ENCODE peak calls at places on chromosomes 4 and X, in seven cellular contexts. G, R, Q, Z, O, M and P are unnamed samples.

GRCh38 chr4:155837203-155837796 is 28.8 kb downstream of the ASIC5 start:
- DNase-seq in G (no peak), R (no peak), Q (no peak), Z (no peak), O (no peak), M (no peak), P (no peak)

GRCh38 chr4:79552311-79552710 is 144.3 kb upstream of the GK2 start:
- DNase-seq in G (no peak), R (no peak), Q (no peak), Z (no peak), O (no peak), M (no peak), P (no peak)

GRCh38 chr4:108172780-108173598 is 4.3 kb upstream of the LEF1 start:
- DNase-seq in G (no peak), R (peak; percentile 23), Q (peak; percentile 82), Z (no peak), O (peak; percentile 76), M (peak; percentile 80), P (no peak)

GRCh38 chrX:123988423-123989116 is 27.1 kb downstream of the STAG2 start:
- DNase-seq in G (no peak), R (no peak), Q (no peak), Z (no peak), O (no peak), M (no peak), P (no peak)

GRCh38 chrX:153460826-153461225 is 9.6 kb downstream of the HAUS7 start:
- DNase-seq in G (no peak), R (no peak), Q (peak; percentile 57), Z (no peak), O (peak; percentile 50), M (peak; percentile 88), P (no peak)

GRCh38 chrX:12878536-12878935 is 11.7 kb downstream of the TLR7 start:
- DNase-seq in G (no peak), R (no peak), Q (no peak), Z (no peak), O (no peak), M (no peak), P (no peak)

GRCh38 chrX:15973299-15973698 is 118.7 kb upstream of the AP1S2 start:
- DNase-seq in G (no peak), R (no peak), Q (peak; percentile 28), Z (peak; percentile 4), O (no peak), M (peak; percentile 88), P (no peak)

GRCh38 chr4:122218762-122219161 is 66.6 kb downstream of the BLTP1 start:
- DNase-seq in G (no peak), R (no peak), Q (no peak), Z (no peak), O (no peak), M (peak; percentile 49), P (no peak)

GRCh38 chrX:34658316-34658715 is 1.2 kb upstream of the TMEM47 start:
- DNase-seq in G (no peak), R (no peak), Q (no peak), Z (no peak), O (no peak), M (no peak), P (no peak)

GRCh38 chr4:41132055-41132683 is 82.2 kb downstream of the APBB2 start:
- DNase-seq in G (no peak), R (peak; percentile 42), Q (no peak), Z (no peak), O (no peak), M (no peak), P (no peak)

GRCh38 chrX:56882581-56882980 is 112.8 kb downstream of the SPIN3 start:
- DNase-seq in G (no peak), R (no peak), Q (no peak), Z (no peak), O (no peak), M (no peak), P (no peak)

GRCh38 chrX:17697191-17697590 is 40.1 kb upstream of the SCML1 start:
- DNase-seq in G (no peak), R (no peak), Q (no peak), Z (no peak), O (no peak), M (no peak), P (no peak)

GRCh38 chr4:56908206-56909082 is 744 bp downstream of the REST start:
- DNase-seq in G (no peak), R (peak; percentile 24), Q (peak; percentile 67), Z (peak; percentile 42), O (peak; percentile 63), M (peak; percentile 93), P (no peak)

GRCh38 chr4:142960867-142961644 is 115.0 kb upstream of the INPP4B start:
- DNase-seq in G (no peak), R (no peak), Q (no peak), Z (no peak), O (no peak), M (no peak), P (no peak)

GRCh38 chrX:131783555-131784338 is 239.4 kb upstream of the STK26 start:
- DNase-seq in G (no peak), R (no peak), Q (peak; percentile 92), Z (no peak), O (no peak), M (no peak), P (no peak)

GRCh38 chr4:107862658-107863057 is 37.9 kb downstream of the SGMS2 start:
- DNase-seq in G (no peak), R (peak; percentile 96), Q (no peak), Z (no peak), O (no peak), M (no peak), P (no peak)

GRCh38 chr4:165301833-165302232 is 25.6 kb upstream of the MSMO1 start:
- DNase-seq in G (no peak), R (no peak), Q (no peak), Z (no peak), O (no peak), M (no peak), P (no peak)

GRCh38 chrX:112731793-112732192 is 52.1 kb upstream of the LHFPL1 start:
- DNase-seq in G (no peak), R (no peak), Q (no peak), Z (no peak), O (no peak), M (no peak), P (no peak)

GRCh38 chrX:18394477-18394876 is 30.9 kb upstream of the CDKL5 start:
- DNase-seq in G (no peak), R (no peak), Q (no peak), Z (no peak), O (no peak), M (no peak), P (no peak)

GRCh38 chr4:161577604-161578301 is 586.0 kb downstream of the FSTL5 start:
- DNase-seq in G (peak; percentile 90), R (peak; percentile 47), Q (no peak), Z (no peak), O (no peak), M (no peak), P (no peak)

GRCh38 chrX:15245896-15246295 is 24.0 kb downstream of the ASB9 start:
- DNase-seq in G (no peak), R (no peak), Q (no peak), Z (no peak), O (no peak), M (no peak), P (no peak)

GRCh38 chrX:11137543-11138139 is 26.5 kb downstream of the HCCS start:
- DNase-seq in G (peak; percentile 19), R (no peak), Q (no peak), Z (no peak), O (no peak), M (no peak), P (no peak)

GRCh38 chrX:75603833-75604232 is 81.0 kb upstream of the ZDHHC15 start:
- DNase-seq in G (no peak), R (no peak), Q (no peak), Z (no peak), O (no peak), M (no peak), P (peak; percentile 13)

GRCh38 chrX:100381613-100382012 is 28.5 kb downstream of the PCDH19 start:
- DNase-seq in G (no peak), R (peak; percentile 2), Q (no peak), Z (no peak), O (no peak), M (no peak), P (no peak)

GRCh38 chr4:150130953-150131352 is 52.7 kb downstream of the DCLK2 start:
- DNase-seq in G (no peak), R (no peak), Q (no peak), Z (no peak), O (no peak), M (no peak), P (no peak)

GRCh38 chrX:120664081-120664480 is 34.2 kb upstream of the C1GALT1C1 start:
- DNase-seq in G (no peak), R (no peak), Q (no peak), Z (no peak), O (no peak), M (no peak), P (no peak)

GRCh38 chr4:151599876-151600275 is 160.9 kb downstream of the GATB start:
- DNase-seq in G (no peak), R (peak; percentile 10), Q (no peak), Z (no peak), O (no peak), M (no peak), P (no peak)

GRCh38 chr4:121484633-121485032 is 103.8 kb upstream of the QRFPR start:
- DNase-seq in G (no peak), R (peak; percentile 29), Q (peak; percentile 50), Z (no peak), O (no peak), M (peak; percentile 77), P (no peak)

GRCh38 chr4:54607067-54607466 is 50.7 kb upstream of the KIT start:
- DNase-seq in G (no peak), R (no peak), Q (no peak), Z (no peak), O (no peak), M (no peak), P (no peak)

DNA sequence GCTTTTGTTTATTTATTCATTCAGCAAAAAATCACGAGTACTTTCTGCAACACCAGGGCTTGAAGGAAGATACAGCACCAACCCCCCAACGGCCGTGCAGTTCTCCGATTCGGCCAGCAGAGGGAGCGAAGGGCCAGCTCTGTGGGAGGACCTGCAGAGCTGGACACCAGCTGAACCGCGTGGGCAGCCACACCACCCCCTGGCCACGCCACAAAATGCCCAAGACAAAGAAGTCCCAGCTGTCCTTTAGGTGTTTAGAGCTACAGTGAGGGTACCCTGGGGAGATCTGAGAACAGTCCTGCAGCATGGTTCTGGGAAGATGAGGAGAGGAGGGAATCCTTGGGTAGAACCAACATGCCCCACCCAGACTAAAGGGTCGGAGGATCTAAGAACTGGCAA is 83.1 kb downstream of the RELL1 start:
- DNase-seq in G (no peak), R (peak; percentile 19), Q (peak; percentile 86), Z (peak; percentile 63), O (peak; percentile 63), M (peak; percentile 95), P (peak; percentile 45)
- TF ChIP-seq CTCF in G (peak; percentile 98), R (peak; percentile 90), Q (peak; percentile 94), Z (peak; percentile 99), O (peak; percentile 98), M (peak; percentile 98), P (peak; percentile 92)

GRCh38 chr4:94256833-94257232 is 49.2 kb downstream of the SMARCAD1 start:
- DNase-seq in G (no peak), R (no peak), Q (no peak), Z (no peak), O (no peak), M (no peak), P (no peak)
- TF ChIP-seq CTCF in G (peak; percentile 8), R (peak; percentile 55), Q (no peak), Z (no peak), O (no peak), M (peak; percentile 58), P (peak; percentile 48)

GRCh38 chr4:97404876-97405523 is 738.3 kb downstream of the STPG2 start:
- DNase-seq in G (no peak), R (no peak), Q (no peak), Z (no peak), O (no peak), M (no peak), P (no peak)
- TF ChIP-seq CTCF in G (no peak), R (no peak), Q (no peak), Z (no peak), O (no peak), M (no peak), P (no peak)

GRCh38 chr4:183838987-183839712 is 66.0 kb upstream of the STOX2 start:
- DNase-seq in G (no peak), R (no peak), Q (no peak), Z (no peak), O (no peak), M (peak; percentile 65), P (no peak)
- TF ChIP-seq CTCF in G (no peak), R (peak; percentile 58), Q (no peak), Z (no peak), O (no peak), M (peak; percentile 63), P (peak; percentile 35)